ENCODE peak calls at places on chromosomes 11 and 22, in five cellular contexts. One of them, this sample, is unnamed.

GRCh38 chr22:40175571-40176105 is 2.1 kb upstream of the TNRC6B start:
- DNase-seq in heart left ventricle: no peak
- DNase-seq in psoas muscle: no peak
- DNase-seq in neuronal stem cell: no peak
- DNase-seq in MM.1S: no peak
- DNase-seq in this sample: no peak

GRCh38 chr11:17738350-17739207 is 4.0 kb downstream of the KCNC1 start:
- DNase-seq in heart left ventricle: no peak
- DNase-seq in psoas muscle: peak; percentile 44
- DNase-seq in neuronal stem cell: peak; percentile 50
- DNase-seq in MM.1S: no peak
- DNase-seq in this sample: no peak

GRCh38 chr11:72528121-72528520 is 93.8 kb upstream of the CLPB start:
- DNase-seq in heart left ventricle: no peak
- DNase-seq in psoas muscle: no peak
- DNase-seq in neuronal stem cell: no peak
- DNase-seq in MM.1S: no peak
- DNase-seq in this sample: no peak

GRCh38 chr11:115678942-115679341 is 174.7 kb upstream of the CADM1 start:
- DNase-seq in heart left ventricle: peak; percentile 56
- DNase-seq in psoas muscle: no peak
- DNase-seq in neuronal stem cell: no peak
- DNase-seq in MM.1S: no peak
- DNase-seq in this sample: no peak

GRCh38 chr11:94504689-94505293 is 7.5 kb upstream of the C11orf97 start:
- DNase-seq in heart left ventricle: no peak
- DNase-seq in psoas muscle: no peak
- DNase-seq in neuronal stem cell: peak; percentile 44
- DNase-seq in MM.1S: peak; percentile 62
- DNase-seq in this sample: no peak

GRCh38 chr11:336666-337002 is 16.0 kb upstream of the IFITM3 start:
- DNase-seq in heart left ventricle: no peak
- DNase-seq in psoas muscle: no peak
- DNase-seq in neuronal stem cell: no peak
- DNase-seq in MM.1S: no peak
- DNase-seq in this sample: no peak

GRCh38 chr11:65915101-65915820 is 3.6 kb downstream of the C11orf68 start:
- DNase-seq in heart left ventricle: no peak
- DNase-seq in psoas muscle: no peak
- DNase-seq in neuronal stem cell: no peak
- DNase-seq in MM.1S: no peak
- DNase-seq in this sample: no peak

GRCh38 chr11:103257360-103257759 is 148.1 kb downstream of the DYNC2H1 start:
- DNase-seq in heart left ventricle: no peak
- DNase-seq in psoas muscle: no peak
- DNase-seq in neuronal stem cell: no peak
- DNase-seq in MM.1S: no peak
- DNase-seq in this sample: no peak

GRCh38 chr11:108906329-108906728 is 241.5 kb downstream of the DDX10 start:
- DNase-seq in heart left ventricle: no peak
- DNase-seq in psoas muscle: no peak
- DNase-seq in neuronal stem cell: no peak
- DNase-seq in MM.1S: no peak
- DNase-seq in this sample: no peak

GRCh38 chr22:49997221-49997599 is 15.4 kb downstream of the IL17REL start:
- DNase-seq in heart left ventricle: no peak
- DNase-seq in psoas muscle: no peak
- DNase-seq in neuronal stem cell: no peak
- DNase-seq in MM.1S: no peak
- DNase-seq in this sample: no peak

GRCh38 chr11:75350743-75351540 is 519 bp downstream of the ARRB1 start:
- DNase-seq in heart left ventricle: peak; percentile 63
- DNase-seq in psoas muscle: peak; percentile 78
- DNase-seq in neuronal stem cell: no peak
- DNase-seq in MM.1S: no peak
- DNase-seq in this sample: peak; percentile 71

GRCh38 chr22:47372596-47373385 is 610.3 kb downstream of the TBC1D22A start:
- DNase-seq in heart left ventricle: no peak
- DNase-seq in psoas muscle: no peak
- DNase-seq in neuronal stem cell: no peak
- DNase-seq in MM.1S: no peak
- DNase-seq in this sample: no peak

GRCh38 chr22:27647540-27647939 is 154.0 kb downstream of the MN1 start:
- DNase-seq in heart left ventricle: no peak
- DNase-seq in psoas muscle: no peak
- DNase-seq in neuronal stem cell: no peak
- DNase-seq in MM.1S: no peak
- DNase-seq in this sample: no peak

GRCh38 chr11:36431429-36432092 is 78.5 kb downstream of the TRAF6 start:
- DNase-seq in heart left ventricle: peak; percentile 86
- DNase-seq in psoas muscle: no peak
- DNase-seq in neuronal stem cell: no peak
- DNase-seq in MM.1S: no peak
- DNase-seq in this sample: no peak

GRCh38 chr11:97617031-97617430 is 1227.2 kb downstream of the JRKL start:
- DNase-seq in heart left ventricle: no peak
- DNase-seq in psoas muscle: no peak
- DNase-seq in neuronal stem cell: no peak
- DNase-seq in MM.1S: no peak
- DNase-seq in this sample: no peak

GRCh38 chr11:27118371-27118770 is 77.8 kb downstream of the BBOX1 start:
- DNase-seq in heart left ventricle: no peak
- DNase-seq in psoas muscle: no peak
- DNase-seq in neuronal stem cell: no peak
- DNase-seq in MM.1S: no peak
- DNase-seq in this sample: no peak

GRCh38 chr11:129236850-129237249 is 44.7 kb upstream of the ARHGAP32 start:
- DNase-seq in heart left ventricle: no peak
- DNase-seq in psoas muscle: no peak
- DNase-seq in neuronal stem cell: no peak
- DNase-seq in MM.1S: no peak
- DNase-seq in this sample: no peak

GRCh38 chr22:47406180-47406723 is 643.8 kb downstream of the TBC1D22A start:
- DNase-seq in heart left ventricle: no peak
- DNase-seq in psoas muscle: no peak
- DNase-seq in neuronal stem cell: no peak
- DNase-seq in MM.1S: no peak
- DNase-seq in this sample: no peak

GRCh38 chr22:40621309-40622151 is 15.0 kb downstream of the MRTFA start:
- DNase-seq in heart left ventricle: no peak
- DNase-seq in psoas muscle: no peak
- DNase-seq in neuronal stem cell: no peak
- DNase-seq in MM.1S: no peak
- DNase-seq in this sample: no peak

GRCh38 chr11:100681064-100681502 is 6.0 kb upstream of the ARHGAP42 start:
- DNase-seq in heart left ventricle: peak; percentile 55
- DNase-seq in psoas muscle: peak; percentile 76
- DNase-seq in neuronal stem cell: no peak
- DNase-seq in MM.1S: peak; percentile 96
- DNase-seq in this sample: no peak

GRCh38 chr11:42812960-42813359 is 498.8 kb upstream of the API5 start:
- DNase-seq in heart left ventricle: no peak
- DNase-seq in psoas muscle: no peak
- DNase-seq in neuronal stem cell: no peak
- DNase-seq in MM.1S: no peak
- DNase-seq in this sample: no peak

GRCh38 chr22:40953446-40953845 is 2.3 kb downstream of the RBX1 start:
- DNase-seq in heart left ventricle: no peak
- DNase-seq in psoas muscle: no peak
- DNase-seq in neuronal stem cell: no peak
- DNase-seq in MM.1S: no peak
- DNase-seq in this sample: no peak

GRCh38 chr11:9821008-9821752 is 157.3 kb downstream of the SWAP70 start:
- DNase-seq in heart left ventricle: no peak
- DNase-seq in psoas muscle: no peak
- DNase-seq in neuronal stem cell: no peak
- DNase-seq in MM.1S: no peak
- DNase-seq in this sample: no peak

GRCh38 chr22:48520888-48521600 is 1306.6 kb downstream of the BRD1 start:
- DNase-seq in heart left ventricle: no peak
- DNase-seq in psoas muscle: no peak
- DNase-seq in neuronal stem cell: no peak
- DNase-seq in MM.1S: no peak
- DNase-seq in this sample: no peak

GRCh38 chr11:17867346-17867745 is 132.8 kb downstream of the KCNC1 start:
- DNase-seq in heart left ventricle: no peak
- DNase-seq in psoas muscle: no peak
- DNase-seq in neuronal stem cell: no peak
- DNase-seq in MM.1S: no peak
- DNase-seq in this sample: no peak

GRCh38 chr11:2975594-2975993 is 16.5 kb downstream of the NAP1L4 start:
- DNase-seq in heart left ventricle: no peak
- DNase-seq in psoas muscle: no peak
- DNase-seq in neuronal stem cell: no peak
- DNase-seq in MM.1S: peak; percentile 60
- DNase-seq in this sample: peak; percentile 48

GRCh38 chr11:115199501-115199900 is 304.7 kb downstream of the CADM1 start:
- DNase-seq in heart left ventricle: no peak
- DNase-seq in psoas muscle: no peak
- DNase-seq in neuronal stem cell: no peak
- DNase-seq in MM.1S: no peak
- DNase-seq in this sample: no peak

GRCh38 chr22:41664490-41664889 is 24.2 kb downstream of the SNU13 start:
- DNase-seq in heart left ventricle: no peak
- DNase-seq in psoas muscle: no peak
- DNase-seq in neuronal stem cell: no peak
- DNase-seq in MM.1S: no peak
- DNase-seq in this sample: no peak

GRCh38 chr11:34363363-34364084 is 5.7 kb upstream of the ABTB2 start:
- DNase-seq in heart left ventricle: no peak
- DNase-seq in psoas muscle: no peak
- DNase-seq in neuronal stem cell: no peak
- DNase-seq in MM.1S: no peak
- DNase-seq in this sample: no peak

GRCh38 chr11:63668396-63668795 is 2.8 kb downstream of the ATL3 start:
- DNase-seq in heart left ventricle: no peak
- DNase-seq in psoas muscle: no peak
- DNase-seq in neuronal stem cell: no peak
- DNase-seq in MM.1S: no peak
- DNase-seq in this sample: no peak

GRCh38 chr11:63666874-63667273 is 4.3 kb downstream of the ATL3 start:
- DNase-seq in heart left ventricle: no peak
- DNase-seq in psoas muscle: no peak
- DNase-seq in neuronal stem cell: no peak
- DNase-seq in MM.1S: no peak
- DNase-seq in this sample: no peak

GRCh38 chr11:63670738-63671321 is 346 bp downstream of the ATL3 start:
- DNase-seq in heart left ventricle: peak; percentile 55
- DNase-seq in psoas muscle: peak; percentile 72
- DNase-seq in neuronal stem cell: no peak
- DNase-seq in MM.1S: peak; percentile 57
- DNase-seq in this sample: no peak

GRCh38 chr11:63670077-63670737 is 969 bp downstream of the ATL3 start:
- DNase-seq in heart left ventricle: no peak
- DNase-seq in psoas muscle: no peak
- DNase-seq in neuronal stem cell: no peak
- DNase-seq in MM.1S: no peak
- DNase-seq in this sample: no peak

DNA sequence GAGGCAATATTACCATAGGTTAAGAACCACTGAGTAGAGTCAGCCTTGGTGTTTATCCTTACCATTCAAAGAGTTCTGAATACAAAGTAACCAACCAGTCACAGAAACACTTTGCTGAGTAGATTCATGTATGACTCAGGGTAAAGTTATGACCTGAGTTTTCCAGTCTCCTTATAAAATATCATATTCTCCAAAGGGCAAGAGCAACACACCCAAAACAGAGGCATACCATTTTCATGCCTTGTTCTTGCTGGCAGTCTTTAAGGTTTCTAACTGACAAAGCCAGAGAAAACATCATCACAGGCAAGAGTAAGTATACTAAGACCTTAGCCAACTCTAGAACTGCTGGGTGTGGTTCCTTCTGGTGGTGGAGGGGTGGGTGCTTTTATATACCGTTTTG is 3.2 kb downstream of the ATL3 start:
- DNase-seq in heart left ventricle: no peak
- DNase-seq in psoas muscle: no peak
- DNase-seq in neuronal stem cell: no peak
- DNase-seq in MM.1S: no peak
- DNase-seq in this sample: no peak
- H3K4me1 ChIP-seq in heart left ventricle: peaks cover 38% of the 10 kb centered on the region
- H3K4me1 ChIP-seq in psoas muscle: peaks cover 53% of the 10 kb centered on the region
- H3K4me1 ChIP-seq in neuronal stem cell: no peaks in the 10 kb centered on the region
- H3K4me1 ChIP-seq in MM.1S: peaks cover 13% of the 10 kb centered on the region
- H3K4me1 ChIP-seq in this sample: peaks cover 43% of the 10 kb centered on the region

GRCh38 chr22:19721486-19722172 is 1.7 kb upstream of the GP1BB start:
- DNase-seq in heart left ventricle: no peak
- DNase-seq in psoas muscle: no peak
- DNase-seq in neuronal stem cell: no peak
- DNase-seq in MM.1S: no peak
- DNase-seq in this sample: no peak
- H3K4me3 ChIP-seq in heart left ventricle: no peak overlapping the region
- H3K4me3 ChIP-seq in psoas muscle: no peak overlapping the region
- H3K4me3 ChIP-seq in neuronal stem cell: no peak overlapping the region
- H3K4me3 ChIP-seq in MM.1S: no peak overlapping the region
- H3K4me3 ChIP-seq in this sample: no peak overlapping the region

GRCh38 chr22:46121523-46122287 is 28.6 kb upstream of the PPARA start:
- DNase-seq in heart left ventricle: no peak
- DNase-seq in psoas muscle: no peak
- DNase-seq in neuronal stem cell: no peak
- DNase-seq in MM.1S: no peak
- DNase-seq in this sample: no peak

GRCh38 chr22:46123694-46124382 is 26.5 kb upstream of the PPARA start:
- DNase-seq in heart left ventricle: no peak
- DNase-seq in psoas muscle: no peak
- DNase-seq in neuronal stem cell: no peak
- DNase-seq in MM.1S: no peak
- DNase-seq in this sample: no peak

GRCh38 chr22:46121079-46121478 is 29.2 kb upstream of the PPARA start:
- DNase-seq in heart left ventricle: no peak
- DNase-seq in psoas muscle: no peak
- DNase-seq in neuronal stem cell: no peak
- DNase-seq in MM.1S: no peak
- DNase-seq in this sample: no peak

GRCh38 chr22:46122980-46123693 is 27.2 kb upstream of the PPARA start:
- DNase-seq in heart left ventricle: no peak
- DNase-seq in psoas muscle: no peak
- DNase-seq in neuronal stem cell: no peak
- DNase-seq in MM.1S: no peak
- DNase-seq in this sample: no peak

DNA sequence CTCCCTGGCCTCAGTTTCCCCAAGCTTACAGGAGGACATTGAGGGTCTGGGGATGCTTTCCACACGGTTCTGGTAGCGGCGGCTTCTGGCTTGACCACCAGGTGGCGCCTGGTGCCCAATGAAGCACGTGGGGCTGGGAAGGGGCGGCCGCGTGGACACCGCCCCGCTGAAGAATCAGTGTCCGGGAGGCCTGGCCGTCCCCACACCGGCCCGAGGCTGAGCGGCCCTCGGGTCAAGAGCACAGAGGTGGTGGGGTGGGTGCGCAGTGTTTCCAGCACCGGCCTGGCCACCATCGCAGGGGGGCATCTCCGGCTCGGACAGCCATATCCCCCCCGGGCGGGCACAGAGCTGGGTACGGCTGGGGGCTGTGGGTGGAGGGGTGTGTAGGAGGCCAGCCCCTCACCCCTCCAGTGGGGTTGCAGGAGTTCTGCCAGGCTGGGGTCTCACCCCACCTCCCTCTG is 27.8 kb upstream of the PPARA start:
- DNase-seq in heart left ventricle: peak; percentile 79
- DNase-seq in psoas muscle: peak; percentile 90
- DNase-seq in neuronal stem cell: peak; percentile 65
- DNase-seq in MM.1S: peak; percentile 67
- DNase-seq in this sample: no peak
- H3K4me1 ChIP-seq in heart left ventricle: peaks cover 3% of the 10 kb centered on the region
- H3K4me1 ChIP-seq in psoas muscle: no peaks in the 10 kb centered on the region
- H3K4me1 ChIP-seq in neuronal stem cell: no peaks in the 10 kb centered on the region
- H3K4me1 ChIP-seq in MM.1S: no peaks in the 10 kb centered on the region
- H3K4me1 ChIP-seq in this sample: no peaks in the 10 kb centered on the region

GRCh38 chr11:1750481-1750839 is at the start of gene IFITM10:
- DNase-seq in heart left ventricle: no peak
- DNase-seq in psoas muscle: peak; percentile 73
- DNase-seq in neuronal stem cell: no peak
- DNase-seq in MM.1S: no peak
- DNase-seq in this sample: no peak
- H3K4me3 ChIP-seq in heart left ventricle: no peak within 1 kb of the TSS
- H3K4me3 ChIP-seq in psoas muscle: peak within 1 kb of the TSS; percentile 67
- H3K4me3 ChIP-seq in neuronal stem cell: no peak within 1 kb of the TSS
- H3K4me3 ChIP-seq in MM.1S: no peak within 1 kb of the TSS
- H3K4me3 ChIP-seq in this sample: no peak within 1 kb of the TSS